ENCODE peak calls at places on chromosomes 2 and 18, in four cellular contexts. L, D, O and C are unnamed samples.

GRCh38 chr2:14634223-14634884 is 1.8 kb downstream of the LRATD1 start:
- DNase-seq in L (no peak), D (no peak), O (peak), C (no peak)

GRCh38 chr2:83282067-83282795 is 1176.8 kb downstream of the SUCLG1 start:
- DNase-seq in L (no peak), D (no peak), O (no peak), C (no peak)

GRCh38 chr2:222939208-222939846 is 78.5 kb downstream of the ACSL3 start:
- DNase-seq in L (peak), D (peak), O (peak), C (no peak)

GRCh38 chr2:74577448-74577847 is 22.9 kb downstream of the DOK1 start:
- DNase-seq in L (no peak), D (no peak), O (no peak), C (no peak)

GRCh38 chr18:1777843-1778242 is 793.5 kb downstream of the METTL4 start:
- DNase-seq in L (peak), D (no peak), O (no peak), C (no peak)

GRCh38 chr2:150450765-150451164 is 36.7 kb downstream of the RND3 start:
- DNase-seq in L (no peak), D (no peak), O (no peak), C (no peak)

GRCh38 chr2:229130522-229130921 is 140.6 kb downstream of the PID1 start:
- DNase-seq in L (no peak), D (no peak), O (no peak), C (no peak)

GRCh38 chr2:233449071-233449901 is 95.0 kb downstream of the DGKD start:
- DNase-seq in L (no peak), D (no peak), O (no peak), C (no peak)

GRCh38 chr2:7795358-7796199 is 878.4 kb downstream of the RNF144A start:
- DNase-seq in L (peak), D (no peak), O (no peak), C (no peak)

GRCh38 chr2:207810200-207810788 is 40.6 kb upstream of the FZD5 start:
- DNase-seq in L (no peak), D (no peak), O (no peak), C (no peak)

GRCh38 chr2:95310651-95311050 is 13.5 kb downstream of the KCNIP3 start:
- DNase-seq in L (no peak), D (no peak), O (no peak), C (no peak)

GRCh38 chr18:57431512-57432080 is 3.6 kb upstream of the ONECUT2 start:
- DNase-seq in L (no peak), D (no peak), O (no peak), C (no peak)

GRCh38 chr2:98869272-98869641 is 66.8 kb downstream of the CRACDL start:
- DNase-seq in L (no peak), D (no peak), O (no peak), C (no peak)

GRCh38 chr2:69755862-69756467 is 14.0 kb downstream of the ANXA4 start:
- DNase-seq in L (no peak), D (no peak), O (no peak), C (no peak)

GRCh38 chr2:238847841-238848565 is at the start of gene TWIST2:
- DNase-seq in L (no peak), D (no peak), O (no peak), C (no peak)

GRCh38 chr2:238848566-238848940 is 668 bp downstream of the TWIST2 start:
- DNase-seq in L (no peak), D (no peak), O (no peak), C (no peak)

GRCh38 chr2:238847432-238847801 is 468 bp upstream of the TWIST2 start:
- DNase-seq in L (no peak), D (no peak), O (no peak), C (no peak)

GRCh38 chr2:238850096-238850495 is 2.2 kb downstream of the TWIST2 start:
- DNase-seq in L (no peak), D (no peak), O (no peak), C (no peak)

DNA sequence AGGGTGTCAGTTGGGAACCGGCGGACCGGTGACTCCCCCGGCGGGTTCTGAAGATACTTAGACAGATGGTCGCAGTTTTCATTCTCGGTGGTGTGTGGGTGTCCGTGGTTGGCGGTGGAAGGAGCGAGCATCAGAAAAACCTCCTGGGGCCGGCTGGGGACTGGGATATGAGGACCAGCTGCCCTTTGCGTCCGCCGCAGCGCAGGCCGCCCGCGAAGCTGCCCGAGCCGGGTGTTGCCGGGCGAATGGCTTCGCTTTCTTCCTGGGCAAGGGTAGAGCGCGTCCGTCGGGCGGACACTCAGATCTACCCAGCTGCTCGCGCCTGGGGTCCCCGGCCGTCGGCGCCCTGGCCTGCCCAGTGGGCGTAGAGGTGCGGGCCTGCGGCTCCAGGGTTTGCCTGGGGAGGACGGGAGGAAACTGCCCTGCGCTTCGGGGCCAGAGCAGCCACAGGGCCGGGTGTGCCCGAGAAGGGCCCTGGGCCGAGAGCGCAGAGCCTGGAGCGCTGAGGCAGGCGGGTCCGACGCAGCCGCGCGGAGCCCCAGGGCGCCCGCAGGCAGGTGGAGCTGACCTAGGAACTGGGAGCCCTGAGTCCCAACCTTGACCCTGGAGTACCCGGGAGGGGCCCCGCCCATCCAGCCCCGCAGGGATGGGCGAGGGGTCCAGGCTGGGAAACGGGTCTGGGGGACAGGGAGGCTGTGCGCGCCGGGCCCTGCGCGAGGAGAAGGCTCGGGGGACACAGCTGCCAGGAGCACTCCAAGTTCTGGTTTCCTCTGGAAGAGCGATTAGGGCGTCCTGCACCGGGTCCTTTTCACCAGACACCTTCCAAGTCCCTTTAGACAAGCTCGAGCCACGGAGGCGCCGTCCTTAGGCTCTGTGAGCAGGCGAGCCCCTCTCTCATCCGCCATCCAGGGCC is 1.3 kb downstream of the TWIST2 start:
- DNase-seq in L (no peak), D (no peak), O (no peak), C (no peak)
- TF ChIP-seq SPI1 in L (no peak), D (no peak), O (no peak), C (no peak)

GRCh38 chr18:72013512-72013911 is 530.6 kb downstream of the CBLN2 start:
- DNase-seq in L (no peak), D (no peak), O (no peak), C (no peak)
- TF ChIP-seq SPI1 in L (no peak), D (no peak), O (no peak), C (no peak)

GRCh38 chr2:34498561-34498960 is 899.5 kb upstream of the FAM98A start:
- DNase-seq in L (no peak), D (no peak), O (no peak), C (no peak)
- TF ChIP-seq SPI1 in L (no peak), D (no peak), O (no peak), C (no peak)

DNA sequence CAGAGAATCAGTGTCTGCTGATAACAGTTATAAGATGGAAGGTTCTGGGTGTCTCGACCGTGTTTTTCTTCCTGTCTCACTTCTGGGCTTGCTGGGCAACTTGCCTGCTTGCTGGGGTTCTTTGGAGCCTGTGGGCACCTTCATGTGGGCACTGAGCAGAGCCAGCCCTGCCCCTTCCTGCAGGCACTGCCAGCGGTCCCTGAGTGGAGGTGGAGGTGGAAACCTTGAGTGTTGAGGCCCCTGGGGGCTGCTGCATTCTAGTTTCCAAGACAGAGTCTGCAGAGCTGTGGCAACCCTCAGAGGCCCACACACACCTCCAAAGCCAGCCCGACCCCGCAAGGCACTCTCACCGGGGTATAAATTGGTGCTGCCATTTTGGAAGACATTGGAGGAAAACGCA is 185.6 kb downstream of the FAM210A start:
- DNase-seq in L (no peak), D (no peak), O (no peak), C (no peak)
- TF ChIP-seq SPI1 in L (no peak), D (no peak), O (no peak), C (no peak)

GRCh38 chr2:48065096-48065495 is 158.8 kb upstream of the FBXO11 start:
- DNase-seq in L (no peak), D (no peak), O (no peak), C (no peak)

GRCh38 chr2:48065971-48066370 is 159.7 kb upstream of the FBXO11 start:
- DNase-seq in L (no peak), D (no peak), O (no peak), C (no peak)

GRCh38 chr2:48072556-48072955 is 166.3 kb upstream of the FBXO11 start:
- DNase-seq in L (no peak), D (no peak), O (no peak), C (no peak)

DNA sequence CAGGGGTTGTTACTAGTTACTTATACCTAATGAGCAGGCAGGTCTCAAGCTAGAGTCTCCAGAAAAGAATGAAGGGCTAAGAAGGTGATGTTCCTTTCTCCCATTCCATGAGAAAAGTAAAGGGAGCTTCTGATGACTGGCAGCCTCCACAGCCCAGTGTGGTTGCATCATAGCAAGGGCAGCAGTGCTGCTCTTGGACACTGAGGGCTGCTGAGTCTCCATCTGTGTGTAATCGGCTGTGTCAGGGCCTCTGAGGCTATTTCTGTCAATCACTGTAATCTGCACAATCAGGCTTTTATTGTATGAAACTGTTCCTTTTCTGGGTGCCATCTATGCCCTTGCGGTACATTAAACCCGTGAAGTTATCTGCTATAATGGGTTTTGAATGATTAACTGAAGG is 164.1 kb upstream of the FBXO11 start:
- DNase-seq in L (no peak), D (no peak), O (no peak), C (no peak)
- TF ChIP-seq SPI1 in L (no peak), D (no peak), O (no peak), C (no peak)

GRCh38 chr18:159933-160332 is 1.6 kb downstream of the USP14 start:
- DNase-seq in L (no peak), D (no peak), O (no peak), C (no peak)

GRCh38 chr18:158128-159036 is at the start of gene USP14:
- DNase-seq in L (peak), D (peak), O (peak), C (peak)

GRCh38 chr18:159037-159652 is 788 bp downstream of the USP14 start:
- DNase-seq in L (no peak), D (no peak), O (peak), C (no peak)

GRCh38 chr18:156514-157230 is 1.7 kb upstream of the USP14 start:
- DNase-seq in L (no peak), D (no peak), O (no peak), C (no peak)

GRCh38 chr18:160831-161570 is 2.6 kb downstream of the USP14 start:
- DNase-seq in L (no peak), D (no peak), O (no peak), C (no peak)
- TF ChIP-seq SPI1 in L (no peak), D (no peak), O (no peak), C (no peak)

GRCh38 chr2:46236876-46237859 is 60.0 kb upstream of the EPAS1 start:
- DNase-seq in L (no peak), D (no peak), O (no peak), C (no peak)

GRCh38 chr2:46239175-46239846 is 57.9 kb upstream of the EPAS1 start:
- DNase-seq in L (no peak), D (no peak), O (no peak), C (no peak)

GRCh38 chr2:46236006-46236875 is 61.0 kb upstream of the EPAS1 start:
- DNase-seq in L (no peak), D (no peak), O (no peak), C (no peak)

GRCh38 chr2:46241344-46241743 is 55.9 kb upstream of the EPAS1 start:
- DNase-seq in L (no peak), D (no peak), O (no peak), C (no peak)

GRCh38 chr2:46239847-46240181 is 57.4 kb upstream of the EPAS1 start:
- DNase-seq in L (no peak), D (peak), O (no peak), C (no peak)
- TF ChIP-seq SPI1 in L (no peak), D (no peak), O (no peak), C (no peak)

GRCh38 chr2:85164145-85164559 is 31.0 kb downstream of the TCF7L1 start:
- DNase-seq in L (no peak), D (no peak), O (no peak), C (no peak)
- TF ChIP-seq SPI1 in L (no peak), D (no peak), O (no peak), C (no peak)

GRCh38 chr2:205590759-205591158 is 91.5 kb upstream of the NRP2 start:
- DNase-seq in L (no peak), D (no peak), O (no peak), C (no peak)
- TF ChIP-seq SPI1 in L (no peak), D (no peak), O (no peak), C (no peak)

DNA sequence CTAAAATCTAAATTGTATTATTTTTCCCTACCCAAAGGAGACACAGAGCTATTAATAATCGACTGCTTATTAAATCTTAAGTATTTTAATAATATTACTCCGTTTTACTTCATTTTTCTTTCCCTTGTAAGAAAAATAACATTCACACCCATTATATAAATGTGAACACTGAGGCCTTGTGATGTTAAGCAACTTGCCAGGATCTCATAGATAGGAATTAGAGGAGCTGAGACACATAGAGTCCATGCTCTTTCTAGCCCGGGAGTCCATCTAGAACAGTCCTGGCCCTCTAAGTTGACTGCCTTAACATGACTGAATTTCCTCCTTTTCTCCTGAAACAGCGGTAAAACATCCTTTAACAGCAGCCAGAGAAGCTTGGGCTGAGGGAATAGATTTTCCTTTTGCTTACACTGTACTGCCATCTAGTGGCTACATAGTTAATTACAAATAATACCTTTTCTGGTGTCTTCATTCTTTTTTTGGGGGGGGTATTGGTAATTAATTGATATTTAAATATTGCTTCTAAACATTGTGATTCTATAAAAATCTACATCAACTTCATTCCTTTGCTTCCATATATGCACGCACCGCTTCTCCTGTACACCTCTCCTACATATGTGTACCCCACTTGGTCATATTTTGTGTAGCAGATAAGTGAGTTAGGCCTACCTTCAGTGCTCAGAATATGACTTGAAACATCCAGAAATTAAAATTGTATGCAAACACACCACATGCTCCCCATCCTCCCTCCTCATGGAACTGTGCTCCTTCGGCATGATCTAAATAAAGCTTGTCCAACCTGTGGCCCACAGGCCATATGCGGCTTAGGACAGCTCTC is 125.8 kb upstream of the HNMT start:
- DNase-seq in L (peak), D (no peak), O (peak), C (no peak)
- TF ChIP-seq SPI1 in L (no peak), D (no peak), O (no peak), C (no peak)